ENCODE peak calls at places on chromosomes 4 and X, in ten cellular contexts. One of them, this sample, is unnamed.

GRCh38 chr4:7717161-7717560 is 222.5 kb downstream of the AFAP1 start:
- DNase-seq in fibroblast of the conjunctiva: no peak
- DNase-seq in stimulated activated CD8-positive, alpha-beta memory T cell treated with anti-CD3 and anti-CD28 coated beads, Interleukin-12 subunit alpha, Interleukin-12 subunit beta, amount 100 ng/mL, for 4 hours: no peak
- DNase-seq in G401: no peak
- DNase-seq in NCI-H1694 treated with DMSO at 0.1 percent for 48 hours: no peak
- DNase-seq in activated naive CD4-positive, alpha-beta T cell treated with Interleukin-2 at 50 U/mL for 16 hours: no peak
- DNase-seq in right cardiac atrium: peak
- DNase-seq in A172: no peak
- DNase-seq in GM23248: no peak
- DNase-seq in T-helper 1 cell: no peak
- DNase-seq in this sample: no peak

GRCh38 chrX:22373766-22374165 is 101.1 kb downstream of the CBLL2 start:
- DNase-seq in fibroblast of the conjunctiva: no peak
- DNase-seq in stimulated activated CD8-positive, alpha-beta memory T cell treated with anti-CD3 and anti-CD28 coated beads, Interleukin-12 subunit alpha, Interleukin-12 subunit beta, amount 100 ng/mL, for 4 hours: no peak
- DNase-seq in G401: no peak
- DNase-seq in NCI-H1694 treated with DMSO at 0.1 percent for 48 hours: no peak
- DNase-seq in activated naive CD4-positive, alpha-beta T cell treated with Interleukin-2 at 50 U/mL for 16 hours: no peak
- DNase-seq in right cardiac atrium: no peak
- DNase-seq in A172: no peak
- DNase-seq in GM23248: no peak
- DNase-seq in T-helper 1 cell: no peak
- DNase-seq in this sample: no peak

GRCh38 chr4:169200361-169201030 is 70.3 kb downstream of the SH3RF1 start:
- DNase-seq in fibroblast of the conjunctiva: no peak
- DNase-seq in stimulated activated CD8-positive, alpha-beta memory T cell treated with anti-CD3 and anti-CD28 coated beads, Interleukin-12 subunit alpha, Interleukin-12 subunit beta, amount 100 ng/mL, for 4 hours: no peak
- DNase-seq in G401: no peak
- DNase-seq in NCI-H1694 treated with DMSO at 0.1 percent for 48 hours: no peak
- DNase-seq in activated naive CD4-positive, alpha-beta T cell treated with Interleukin-2 at 50 U/mL for 16 hours: no peak
- DNase-seq in right cardiac atrium: no peak
- DNase-seq in A172: no peak
- DNase-seq in GM23248: peak
- DNase-seq in T-helper 1 cell: no peak
- DNase-seq in this sample: no peak

GRCh38 chrX:111035991-111036390 is 60.0 kb upstream of the PAK3 start:
- DNase-seq in fibroblast of the conjunctiva: no peak
- DNase-seq in stimulated activated CD8-positive, alpha-beta memory T cell treated with anti-CD3 and anti-CD28 coated beads, Interleukin-12 subunit alpha, Interleukin-12 subunit beta, amount 100 ng/mL, for 4 hours: no peak
- DNase-seq in G401: no peak
- DNase-seq in NCI-H1694 treated with DMSO at 0.1 percent for 48 hours: no peak
- DNase-seq in activated naive CD4-positive, alpha-beta T cell treated with Interleukin-2 at 50 U/mL for 16 hours: no peak
- DNase-seq in right cardiac atrium: no peak
- DNase-seq in A172: no peak
- DNase-seq in GM23248: no peak
- DNase-seq in T-helper 1 cell: no peak
- DNase-seq in this sample: no peak

GRCh38 chrX:115030635-115031034 is 13.2 kb upstream of the IL13RA2 start:
- DNase-seq in fibroblast of the conjunctiva: no peak
- DNase-seq in stimulated activated CD8-positive, alpha-beta memory T cell treated with anti-CD3 and anti-CD28 coated beads, Interleukin-12 subunit alpha, Interleukin-12 subunit beta, amount 100 ng/mL, for 4 hours: no peak
- DNase-seq in G401: no peak
- DNase-seq in NCI-H1694 treated with DMSO at 0.1 percent for 48 hours: no peak
- DNase-seq in activated naive CD4-positive, alpha-beta T cell treated with Interleukin-2 at 50 U/mL for 16 hours: no peak
- DNase-seq in right cardiac atrium: no peak
- DNase-seq in A172: no peak
- DNase-seq in GM23248: no peak
- DNase-seq in T-helper 1 cell: no peak
- DNase-seq in this sample: no peak

GRCh38 chr4:183289688-183290087 is 30.4 kb downstream of the CLDN22 start:
- DNase-seq in fibroblast of the conjunctiva: no peak
- DNase-seq in stimulated activated CD8-positive, alpha-beta memory T cell treated with anti-CD3 and anti-CD28 coated beads, Interleukin-12 subunit alpha, Interleukin-12 subunit beta, amount 100 ng/mL, for 4 hours: no peak
- DNase-seq in G401: no peak
- DNase-seq in NCI-H1694 treated with DMSO at 0.1 percent for 48 hours: no peak
- DNase-seq in activated naive CD4-positive, alpha-beta T cell treated with Interleukin-2 at 50 U/mL for 16 hours: no peak
- DNase-seq in right cardiac atrium: no peak
- DNase-seq in A172: peak
- DNase-seq in GM23248: peak
- DNase-seq in T-helper 1 cell: no peak
- DNase-seq in this sample: no peak

GRCh38 chr4:42654606-42655005 is 2.3 kb downstream of the ATP8A1 start:
- DNase-seq in fibroblast of the conjunctiva: peak
- DNase-seq in stimulated activated CD8-positive, alpha-beta memory T cell treated with anti-CD3 and anti-CD28 coated beads, Interleukin-12 subunit alpha, Interleukin-12 subunit beta, amount 100 ng/mL, for 4 hours: no peak
- DNase-seq in G401: no peak
- DNase-seq in NCI-H1694 treated with DMSO at 0.1 percent for 48 hours: no peak
- DNase-seq in activated naive CD4-positive, alpha-beta T cell treated with Interleukin-2 at 50 U/mL for 16 hours: no peak
- DNase-seq in right cardiac atrium: no peak
- DNase-seq in A172: peak
- DNase-seq in GM23248: peak
- DNase-seq in T-helper 1 cell: no peak
- DNase-seq in this sample: no peak

GRCh38 chr4:40525811-40526598 is 103.7 kb downstream of the RBM47 start:
- DNase-seq in fibroblast of the conjunctiva: peak
- DNase-seq in stimulated activated CD8-positive, alpha-beta memory T cell treated with anti-CD3 and anti-CD28 coated beads, Interleukin-12 subunit alpha, Interleukin-12 subunit beta, amount 100 ng/mL, for 4 hours: no peak
- DNase-seq in G401: no peak
- DNase-seq in NCI-H1694 treated with DMSO at 0.1 percent for 48 hours: no peak
- DNase-seq in activated naive CD4-positive, alpha-beta T cell treated with Interleukin-2 at 50 U/mL for 16 hours: no peak
- DNase-seq in right cardiac atrium: no peak
- DNase-seq in A172: peak
- DNase-seq in GM23248: peak
- DNase-seq in T-helper 1 cell: no peak
- DNase-seq in this sample: no peak

GRCh38 chr4:187814737-187815465 is 180.7 kb upstream of the ZFP42 start:
- DNase-seq in fibroblast of the conjunctiva: peak
- DNase-seq in stimulated activated CD8-positive, alpha-beta memory T cell treated with anti-CD3 and anti-CD28 coated beads, Interleukin-12 subunit alpha, Interleukin-12 subunit beta, amount 100 ng/mL, for 4 hours: no peak
- DNase-seq in G401: no peak
- DNase-seq in NCI-H1694 treated with DMSO at 0.1 percent for 48 hours: no peak
- DNase-seq in activated naive CD4-positive, alpha-beta T cell treated with Interleukin-2 at 50 U/mL for 16 hours: no peak
- DNase-seq in right cardiac atrium: peak
- DNase-seq in A172: peak
- DNase-seq in GM23248: peak
- DNase-seq in T-helper 1 cell: no peak
- DNase-seq in this sample: no peak

GRCh38 chrX:17968367-17968766 is 107.3 kb upstream of the RAI2 start:
- DNase-seq in fibroblast of the conjunctiva: no peak
- DNase-seq in stimulated activated CD8-positive, alpha-beta memory T cell treated with anti-CD3 and anti-CD28 coated beads, Interleukin-12 subunit alpha, Interleukin-12 subunit beta, amount 100 ng/mL, for 4 hours: no peak
- DNase-seq in G401: no peak
- DNase-seq in NCI-H1694 treated with DMSO at 0.1 percent for 48 hours: no peak
- DNase-seq in activated naive CD4-positive, alpha-beta T cell treated with Interleukin-2 at 50 U/mL for 16 hours: no peak
- DNase-seq in right cardiac atrium: no peak
- DNase-seq in A172: no peak
- DNase-seq in GM23248: no peak
- DNase-seq in T-helper 1 cell: no peak
- DNase-seq in this sample: no peak

GRCh38 chrX:137565921-137566745 is at the start of gene ZIC3:
- DNase-seq in fibroblast of the conjunctiva: no peak
- DNase-seq in stimulated activated CD8-positive, alpha-beta memory T cell treated with anti-CD3 and anti-CD28 coated beads, Interleukin-12 subunit alpha, Interleukin-12 subunit beta, amount 100 ng/mL, for 4 hours: no peak
- DNase-seq in G401: peak
- DNase-seq in NCI-H1694 treated with DMSO at 0.1 percent for 48 hours: no peak
- DNase-seq in activated naive CD4-positive, alpha-beta T cell treated with Interleukin-2 at 50 U/mL for 16 hours: no peak
- DNase-seq in right cardiac atrium: peak
- DNase-seq in A172: no peak
- DNase-seq in GM23248: peak
- DNase-seq in T-helper 1 cell: no peak
- DNase-seq in this sample: peak

GRCh38 chrX:2450681-2451080 is 50.1 kb downstream of the DHRSX start:
- DNase-seq in fibroblast of the conjunctiva: no peak
- DNase-seq in stimulated activated CD8-positive, alpha-beta memory T cell treated with anti-CD3 and anti-CD28 coated beads, Interleukin-12 subunit alpha, Interleukin-12 subunit beta, amount 100 ng/mL, for 4 hours: no peak
- DNase-seq in G401: no peak
- DNase-seq in NCI-H1694 treated with DMSO at 0.1 percent for 48 hours: no peak
- DNase-seq in activated naive CD4-positive, alpha-beta T cell treated with Interleukin-2 at 50 U/mL for 16 hours: no peak
- DNase-seq in right cardiac atrium: no peak
- DNase-seq in A172: no peak
- DNase-seq in GM23248: no peak
- DNase-seq in T-helper 1 cell: no peak
- DNase-seq in this sample: no peak

GRCh38 chrX:3136161-3136961 is 95.1 kb downstream of the ARSF start:
- DNase-seq in fibroblast of the conjunctiva: no peak
- DNase-seq in stimulated activated CD8-positive, alpha-beta memory T cell treated with anti-CD3 and anti-CD28 coated beads, Interleukin-12 subunit alpha, Interleukin-12 subunit beta, amount 100 ng/mL, for 4 hours: no peak
- DNase-seq in G401: no peak
- DNase-seq in NCI-H1694 treated with DMSO at 0.1 percent for 48 hours: no peak
- DNase-seq in activated naive CD4-positive, alpha-beta T cell treated with Interleukin-2 at 50 U/mL for 16 hours: no peak
- DNase-seq in right cardiac atrium: no peak
- DNase-seq in A172: no peak
- DNase-seq in GM23248: no peak
- DNase-seq in T-helper 1 cell: no peak
- DNase-seq in this sample: no peak

GRCh38 chrX:19906293-19906692 is 18.9 kb upstream of the SH3KBP1 start:
- DNase-seq in fibroblast of the conjunctiva: no peak
- DNase-seq in stimulated activated CD8-positive, alpha-beta memory T cell treated with anti-CD3 and anti-CD28 coated beads, Interleukin-12 subunit alpha, Interleukin-12 subunit beta, amount 100 ng/mL, for 4 hours: no peak
- DNase-seq in G401: no peak
- DNase-seq in NCI-H1694 treated with DMSO at 0.1 percent for 48 hours: no peak
- DNase-seq in activated naive CD4-positive, alpha-beta T cell treated with Interleukin-2 at 50 U/mL for 16 hours: no peak
- DNase-seq in right cardiac atrium: no peak
- DNase-seq in A172: no peak
- DNase-seq in GM23248: no peak
- DNase-seq in T-helper 1 cell: no peak
- DNase-seq in this sample: no peak

GRCh38 chr4:101191302-101192098 is 155.8 kb downstream of the PPP3CA start:
- DNase-seq in fibroblast of the conjunctiva: peak
- DNase-seq in stimulated activated CD8-positive, alpha-beta memory T cell treated with anti-CD3 and anti-CD28 coated beads, Interleukin-12 subunit alpha, Interleukin-12 subunit beta, amount 100 ng/mL, for 4 hours: no peak
- DNase-seq in G401: peak
- DNase-seq in NCI-H1694 treated with DMSO at 0.1 percent for 48 hours: no peak
- DNase-seq in activated naive CD4-positive, alpha-beta T cell treated with Interleukin-2 at 50 U/mL for 16 hours: no peak
- DNase-seq in right cardiac atrium: peak
- DNase-seq in A172: peak
- DNase-seq in GM23248: peak
- DNase-seq in T-helper 1 cell: no peak
- DNase-seq in this sample: peak

GRCh38 chrX:74535211-74535621 is 79.2 kb downstream of the RLIM start:
- DNase-seq in fibroblast of the conjunctiva: peak
- DNase-seq in stimulated activated CD8-positive, alpha-beta memory T cell treated with anti-CD3 and anti-CD28 coated beads, Interleukin-12 subunit alpha, Interleukin-12 subunit beta, amount 100 ng/mL, for 4 hours: no peak
- DNase-seq in G401: peak
- DNase-seq in NCI-H1694 treated with DMSO at 0.1 percent for 48 hours: peak
- DNase-seq in activated naive CD4-positive, alpha-beta T cell treated with Interleukin-2 at 50 U/mL for 16 hours: no peak
- DNase-seq in right cardiac atrium: no peak
- DNase-seq in A172: no peak
- DNase-seq in GM23248: peak
- DNase-seq in T-helper 1 cell: no peak
- DNase-seq in this sample: peak

This sample was measured in D341Med.